ENCODE peak calls at places on chromosome 1, in six cellular contexts. I is BE2C; X is CD8-positive, alpha-beta T cell; Q is IMR-90; F is mucosa of descending colon; C is CD4-positive, alpha-beta T cell. S is an unnamed sample.

GRCh38 chr1:91513160-91513559 is 12.5 kb downstream of the CDC7 start:
- DNase-seq in I (no peak), X (no peak), Q (peak; percentile 52), F (no peak), C (no peak), S (no peak)

GRCh38 chr1:65393345-65393744 is 27.1 kb upstream of the LEPR start:
- DNase-seq in I (no peak), X (no peak), Q (peak; percentile 34), F (no peak), C (no peak), S (peak; percentile 71)

GRCh38 chr1:6603851-6604558 is 1.3 kb upstream of the KLHL21 start:
- DNase-seq in I (no peak), X (no peak), Q (peak; percentile 86), F (peak; percentile 60), C (peak; percentile 27), S (peak; percentile 52)

GRCh38 chr1:27816921-27817630 is 13.5 kb upstream of the PPP1R8 start:
- DNase-seq in I (no peak), X (no peak), Q (peak; percentile 66), F (no peak), C (no peak), S (no peak)

GRCh38 chr1:31666290-31666963 is 21.8 kb upstream of the PEF1 start:
- DNase-seq in I (no peak), X (no peak), Q (peak; percentile 46), F (peak; percentile 73), C (no peak), S (peak; percentile 90)

GRCh38 chr1:208161005-208161404 is 83.2 kb downstream of the PLXNA2 start:
- DNase-seq in I (no peak), X (no peak), Q (no peak), F (no peak), C (no peak), S (no peak)

GRCh38 chr1:36306210-36306901 is at the start of gene SH3D21:
- DNase-seq in I (peak; percentile 15), X (no peak), Q (no peak), F (peak; percentile 87), C (peak; percentile 40), S (peak; percentile 79)

GRCh38 chr1:184403961-184404726 is 17.3 kb downstream of the C1orf21 start:
- DNase-seq in I (no peak), X (no peak), Q (no peak), F (no peak), C (no peak), S (no peak)

GRCh38 chr1:52534928-52535764 is 17.7 kb downstream of the TUT4 start:
- DNase-seq in I (no peak), X (no peak), Q (peak; percentile 83), F (no peak), C (no peak), S (no peak)

GRCh38 chr1:15308621-15309027 is 61.6 kb downstream of the FHAD1 start:
- DNase-seq in I (no peak), X (no peak), Q (no peak), F (peak; percentile 53), C (no peak), S (no peak)

GRCh38 chr1:88061106-88061829 is 622.8 kb upstream of the PKN2 start:
- DNase-seq in I (peak; percentile 63), X (no peak), Q (peak; percentile 70), F (peak; percentile 34), C (no peak), S (peak; percentile 98)

GRCh38 chr1:6912507-6912906 is 127.3 kb downstream of the CAMTA1 start:
- DNase-seq in I (no peak), X (no peak), Q (no peak), F (no peak), C (no peak), S (no peak)

GRCh38 chr1:89900791-89901708 is 80.2 kb downstream of the LRRC8D start:
- DNase-seq in I (no peak), X (no peak), Q (no peak), F (no peak), C (no peak), S (no peak)

GRCh38 chr1:246588322-246588721 is 22.1 kb downstream of the CNST start:
- DNase-seq in I (no peak), X (no peak), Q (peak; percentile 88), F (no peak), C (no peak), S (peak; percentile 85)

GRCh38 chr1:22262583-22262982 is 119.7 kb upstream of the WNT4 start:
- DNase-seq in I (peak; percentile 87), X (no peak), Q (no peak), F (peak; percentile 82), C (no peak), S (no peak)

GRCh38 chr1:159752135-159752580 is 28.6 kb upstream of the DUSP23 start:
- DNase-seq in I (no peak), X (no peak), Q (peak; percentile 4), F (no peak), C (no peak), S (peak; percentile 84)

GRCh38 chr1:12505176-12505575 is 112.8 kb downstream of the DHRS3 start:
- DNase-seq in I (no peak), X (no peak), Q (no peak), F (no peak), C (no peak), S (no peak)

GRCh38 chr1:22176258-22176657 is 33.4 kb upstream of the WNT4 start:
- DNase-seq in I (no peak), X (no peak), Q (no peak), F (no peak), C (no peak), S (peak; percentile 18)

GRCh38 chr1:234395297-234395696 is 22.0 kb downstream of the COA6 start:
- DNase-seq in I (no peak), X (no peak), Q (no peak), F (no peak), C (no peak), S (no peak)

GRCh38 chr1:234396871-234397270 is 23.6 kb downstream of the COA6 start:
- DNase-seq in I (no peak), X (no peak), Q (no peak), F (no peak), C (no peak), S (no peak)

GRCh38 chr1:234396092-234396491 is 22.8 kb downstream of the COA6 start:
- DNase-seq in I (no peak), X (no peak), Q (no peak), F (no peak), C (no peak), S (no peak)

GRCh38 chr1:234397732-234398131 is 24.5 kb downstream of the COA6 start:
- DNase-seq in I (no peak), X (no peak), Q (no peak), F (no peak), C (no peak), S (no peak)

GRCh38 chr1:234393190-234393589 is 19.9 kb downstream of the COA6 start:
- DNase-seq in I (no peak), X (no peak), Q (no peak), F (no peak), C (peak; percentile 8), S (no peak)
- TF ChIP-seq CTCF in I (peak; percentile 18), X (no peak), Q (no peak), F (no peak), C (peak; percentile 51), S (no peak)

GRCh38 chr1:47780469-47780995 is 216.7 kb downstream of the TRABD2B start:
- DNase-seq in I (no peak), X (no peak), Q (no peak), F (no peak), C (no peak), S (no peak)
- TF ChIP-seq CTCF in I (no peak), X (no peak), Q (no peak), F (no peak), C (no peak), S (no peak)

DNA sequence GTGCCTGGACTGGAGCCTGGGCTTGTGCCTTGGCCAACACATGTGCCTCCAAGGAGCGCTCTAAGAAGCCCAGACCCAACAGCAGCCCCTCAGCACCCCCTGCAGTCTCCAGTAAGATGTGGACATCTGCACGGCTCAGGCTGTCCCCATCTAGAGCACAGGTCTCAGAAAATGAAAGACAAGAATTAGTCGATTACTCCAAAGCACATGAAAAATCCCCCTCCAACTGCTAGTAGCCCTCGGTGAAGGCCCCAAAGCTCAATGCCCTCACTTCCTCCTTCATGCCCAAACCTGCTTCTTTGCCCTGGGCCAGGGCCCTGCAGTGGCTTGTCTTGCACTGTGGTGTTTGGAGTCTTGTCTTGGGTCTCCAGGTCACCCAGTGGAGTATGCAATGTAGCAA is 21.9 kb upstream of the ERO1B start:
- DNase-seq in I (no peak), X (peak; percentile 7), Q (no peak), F (no peak), C (no peak), S (peak; percentile 56)
- TF ChIP-seq CTCF in I (no peak), X (no peak), Q (no peak), F (no peak), C (no peak), S (no peak)

GRCh38 chr1:193033610-193034009 is 25.6 kb downstream of the UCHL5 start:
- DNase-seq in I (no peak), X (no peak), Q (no peak), F (no peak), C (no peak), S (no peak)

GRCh38 chr1:193036337-193037047 is 22.7 kb downstream of the UCHL5 start:
- DNase-seq in I (no peak), X (no peak), Q (no peak), F (no peak), C (no peak), S (no peak)

DNA sequence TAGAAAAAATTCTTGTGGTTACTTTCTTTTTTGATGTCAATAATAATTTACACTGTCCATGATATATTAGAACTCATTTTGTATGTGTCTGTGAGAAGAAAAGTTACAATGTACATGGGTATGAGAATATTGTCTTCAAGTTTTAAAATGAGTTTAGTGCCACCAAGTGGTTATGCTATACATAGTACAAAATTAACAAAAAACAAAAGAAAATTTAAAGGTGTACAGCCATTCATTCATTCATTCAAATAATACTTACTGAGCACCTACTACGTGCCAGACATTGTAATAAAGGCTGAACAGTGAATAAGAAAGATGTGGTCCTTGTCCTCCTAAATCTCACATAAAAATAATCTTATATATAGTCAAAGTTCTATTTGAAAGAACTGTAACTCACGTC is 27.7 kb downstream of the UCHL5 start:
- DNase-seq in I (no peak), X (no peak), Q (peak; percentile 31), F (no peak), C (no peak), S (peak; percentile 22)
- TF ChIP-seq CTCF in I (peak; percentile 23), X (peak; percentile 20), Q (peak; percentile 46), F (no peak), C (peak; percentile 31), S (no peak)

GRCh38 chr1:241825581-241825980 is 22.4 kb upstream of the EXO1 start:
- DNase-seq in I (no peak), X (no peak), Q (peak; percentile 52), F (no peak), C (no peak), S (no peak)
- TF ChIP-seq CTCF in I (no peak), X (no peak), Q (no peak), F (no peak), C (no peak), S (no peak)

GRCh38 chr1:152348447-152348846 is 11.4 kb downstream of the FLG2 start:
- DNase-seq in I (no peak), X (no peak), Q (no peak), F (no peak), C (no peak), S (peak; percentile 31)
- TF ChIP-seq CTCF in I (peak; percentile 43), X (no peak), Q (no peak), F (no peak), C (no peak), S (peak; percentile 59)

S was measured in epithelial cell of esophagus.